ENCODE peak calls at places on chromosomes 13 and 19, in five cellular contexts. One of them, this sample, is unnamed. For H3K9me3, the result is how much of the 10 kb centered on the place peaks cover.

GRCh38 chr13:40539954-40540706 is 126.3 kb downstream of the FOXO1 start:
- DNase-seq in IMR-90: peak
- DNase-seq in PC-3: peak
- DNase-seq in heart right ventricle: no peak
- DNase-seq in upper lobe of left lung: peak
- DNase-seq in this sample: no peak

GRCh38 chr13:40578055-40578454 is 88.4 kb downstream of the FOXO1 start:
- DNase-seq in upper lobe of left lung: no peak
- DNase-seq in PC-3: no peak
- DNase-seq in heart right ventricle: no peak
- DNase-seq in IMR-90: no peak
- DNase-seq in this sample: no peak

GRCh38 chr13:99326012-99326411 is 18.8 kb upstream of the GPR183 start:
- DNase-seq in upper lobe of left lung: no peak
- DNase-seq in heart right ventricle: no peak
- DNase-seq in PC-3: no peak
- DNase-seq in IMR-90: no peak
- DNase-seq in this sample: no peak

GRCh38 chr13:73303858-73304257 is 245.1 kb downstream of the KLF5 start:
- DNase-seq in heart right ventricle: no peak
- DNase-seq in IMR-90: peak
- DNase-seq in PC-3: peak
- DNase-seq in upper lobe of left lung: no peak
- DNase-seq in this sample: no peak

GRCh38 chr13:31674056-31674455 is 65.3 kb upstream of the RXFP2 start:
- DNase-seq in IMR-90: no peak
- DNase-seq in PC-3: no peak
- DNase-seq in upper lobe of left lung: no peak
- DNase-seq in heart right ventricle: no peak
- DNase-seq in this sample: no peak

GRCh38 chr13:73040479-73040878 is 18.3 kb upstream of the KLF5 start:
- DNase-seq in upper lobe of left lung: no peak
- DNase-seq in PC-3: no peak
- DNase-seq in IMR-90: no peak
- DNase-seq in heart right ventricle: no peak
- DNase-seq in this sample: no peak

GRCh38 chr13:48902421-48902820 is 73.3 kb upstream of the FNDC3A start:
- DNase-seq in heart right ventricle: no peak
- DNase-seq in PC-3: peak
- DNase-seq in upper lobe of left lung: peak
- DNase-seq in IMR-90: peak
- DNase-seq in this sample: no peak

GRCh38 chr19:35462476-35462953 is 14.5 kb downstream of the FFAR2 start:
- DNase-seq in upper lobe of left lung: peak
- DNase-seq in heart right ventricle: no peak
- DNase-seq in PC-3: no peak
- DNase-seq in IMR-90: no peak
- DNase-seq in this sample: peak

GRCh38 chr19:37983916-37984315 is 76.9 kb downstream of the SIPA1L3 start:
- DNase-seq in IMR-90: no peak
- DNase-seq in heart right ventricle: no peak
- DNase-seq in upper lobe of left lung: no peak
- DNase-seq in PC-3: no peak
- DNase-seq in this sample: no peak

GRCh38 chr19:53328967-53329366 is 4.6 kb upstream of the ZNF845 start:
- DNase-seq in heart right ventricle: peak
- DNase-seq in upper lobe of left lung: no peak
- DNase-seq in PC-3: no peak
- DNase-seq in IMR-90: peak
- DNase-seq in this sample: no peak

GRCh38 chr19:30227661-30228112 is 144.5 kb upstream of the ZNF536 start:
- DNase-seq in PC-3: peak
- DNase-seq in upper lobe of left lung: peak
- DNase-seq in heart right ventricle: peak
- DNase-seq in IMR-90: peak
- DNase-seq in this sample: no peak

GRCh38 chr13:50699874-50700663 is 143.4 kb downstream of the DLEU7 start:
- DNase-seq in IMR-90: no peak
- DNase-seq in PC-3: no peak
- DNase-seq in heart right ventricle: no peak
- DNase-seq in upper lobe of left lung: no peak
- DNase-seq in this sample: no peak

GRCh38 chr13:100734194-100734720 is 59.7 kb upstream of the TMTC4 start:
- DNase-seq in IMR-90: no peak
- DNase-seq in heart right ventricle: no peak
- DNase-seq in PC-3: peak
- DNase-seq in upper lobe of left lung: no peak
- DNase-seq in this sample: no peak

GRCh38 chr13:110533771-110534670 is 27.5 kb downstream of the RAB20 start:
- DNase-seq in upper lobe of left lung: no peak
- DNase-seq in IMR-90: no peak
- DNase-seq in heart right ventricle: no peak
- DNase-seq in PC-3: no peak
- DNase-seq in this sample: no peak

GRCh38 chr13:70994204-70994603 is 872.8 kb downstream of the DACH1 start:
- DNase-seq in heart right ventricle: no peak
- DNase-seq in IMR-90: no peak
- DNase-seq in upper lobe of left lung: no peak
- DNase-seq in PC-3: no peak
- DNase-seq in this sample: no peak

GRCh38 chr19:18046066-18046718 is 38.2 kb downstream of the ARRDC2 start:
- DNase-seq in upper lobe of left lung: no peak
- DNase-seq in heart right ventricle: no peak
- DNase-seq in IMR-90: peak
- DNase-seq in PC-3: peak
- DNase-seq in this sample: no peak

DNA sequence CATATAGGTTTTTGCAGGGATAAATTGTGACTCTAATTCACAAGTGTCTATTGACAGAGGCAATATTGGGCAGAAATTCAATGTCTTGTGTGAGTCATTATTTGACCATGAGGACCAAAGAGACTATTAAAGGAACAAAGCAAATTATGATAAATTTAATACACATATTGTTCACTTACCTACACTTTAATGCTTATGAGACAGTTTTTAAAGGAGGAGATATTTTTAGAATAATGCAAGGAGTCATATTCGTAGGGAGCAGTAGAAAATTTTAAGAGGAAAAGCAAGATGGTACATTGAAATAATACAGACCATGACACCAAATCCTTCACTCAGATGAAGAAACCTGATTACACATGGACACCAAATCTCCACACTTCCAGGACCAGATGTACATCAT is 4.1 kb upstream of the OR7A17 start:
- DNase-seq in IMR-90: no peak
- DNase-seq in heart right ventricle: no peak
- DNase-seq in upper lobe of left lung: no peak
- DNase-seq in PC-3: peak
- DNase-seq in this sample: no peak
- H3K9me3 ChIP-seq in IMR-90: under half
- H3K9me3 ChIP-seq in heart right ventricle: under half
- H3K9me3 ChIP-seq in upper lobe of left lung: under half
- H3K9me3 ChIP-seq in PC-3: under half
- H3K9me3 ChIP-seq in this sample: under half

GRCh38 chr19:27657271-27658051 is 1555.5 kb downstream of the UQCRFS1 start:
- DNase-seq in PC-3: no peak
- DNase-seq in IMR-90: no peak
- DNase-seq in heart right ventricle: no peak
- DNase-seq in upper lobe of left lung: no peak
- DNase-seq in this sample: no peak
- H3K9me3 ChIP-seq in PC-3: under half
- H3K9me3 ChIP-seq in IMR-90: under half
- H3K9me3 ChIP-seq in heart right ventricle: under half
- H3K9me3 ChIP-seq in upper lobe of left lung: under half
- H3K9me3 ChIP-seq in this sample: under half

GRCh38 chr19:22528956-22529355 is 105.2 kb upstream of the ZNF492 start:
- DNase-seq in heart right ventricle: no peak
- DNase-seq in upper lobe of left lung: no peak
- DNase-seq in IMR-90: no peak
- DNase-seq in PC-3: no peak
- DNase-seq in this sample: no peak
- H3K9me3 ChIP-seq in heart right ventricle: under half
- H3K9me3 ChIP-seq in upper lobe of left lung: under half
- H3K9me3 ChIP-seq in IMR-90: under half
- H3K9me3 ChIP-seq in PC-3: under half
- H3K9me3 ChIP-seq in this sample: under half

GRCh38 chr19:23407597-23407996 is 12.3 kb upstream of the ZNF91 start:
- DNase-seq in heart right ventricle: no peak
- DNase-seq in upper lobe of left lung: no peak
- DNase-seq in IMR-90: no peak
- DNase-seq in PC-3: no peak
- DNase-seq in this sample: no peak
- H3K9me3 ChIP-seq in heart right ventricle: under half
- H3K9me3 ChIP-seq in upper lobe of left lung: under half
- H3K9me3 ChIP-seq in IMR-90: under half
- H3K9me3 ChIP-seq in PC-3: under half
- H3K9me3 ChIP-seq in this sample: under half

GRCh38 chr19:57935731-57936130 is 529 bp upstream of the ZNF418 start:
- DNase-seq in heart right ventricle: no peak
- DNase-seq in PC-3: no peak
- DNase-seq in IMR-90: no peak
- DNase-seq in upper lobe of left lung: no peak
- DNase-seq in this sample: no peak
- H3K9me3 ChIP-seq in heart right ventricle: under half
- H3K9me3 ChIP-seq in PC-3: half or more
- H3K9me3 ChIP-seq in IMR-90: under half
- H3K9me3 ChIP-seq in upper lobe of left lung: under half
- H3K9me3 ChIP-seq in this sample: under half

GRCh38 chr13:23467932-23468278 is 34.4 kb upstream of the SACS start:
- DNase-seq in PC-3: no peak
- DNase-seq in heart right ventricle: no peak
- DNase-seq in upper lobe of left lung: no peak
- DNase-seq in IMR-90: no peak
- DNase-seq in this sample: no peak
- H3K9me3 ChIP-seq in PC-3: under half
- H3K9me3 ChIP-seq in heart right ventricle: under half
- H3K9me3 ChIP-seq in upper lobe of left lung: under half
- H3K9me3 ChIP-seq in IMR-90: under half
- H3K9me3 ChIP-seq in this sample: under half

GRCh38 chr19:45070861-45071544 is 5.3 kb downstream of the ZNF296 start:
- DNase-seq in PC-3: no peak
- DNase-seq in upper lobe of left lung: no peak
- DNase-seq in heart right ventricle: no peak
- DNase-seq in IMR-90: no peak
- DNase-seq in this sample: no peak
- H3K9me3 ChIP-seq in PC-3: under half
- H3K9me3 ChIP-seq in upper lobe of left lung: under half
- H3K9me3 ChIP-seq in heart right ventricle: under half
- H3K9me3 ChIP-seq in IMR-90: under half
- H3K9me3 ChIP-seq in this sample: under half

GRCh38 chr19:9011875-9012274 is 1.7 kb upstream of the MUC16 start:
- DNase-seq in PC-3: no peak
- DNase-seq in heart right ventricle: no peak
- DNase-seq in IMR-90: no peak
- DNase-seq in upper lobe of left lung: no peak
- DNase-seq in this sample: no peak
- H3K9me3 ChIP-seq in PC-3: under half
- H3K9me3 ChIP-seq in heart right ventricle: under half
- H3K9me3 ChIP-seq in IMR-90: under half
- H3K9me3 ChIP-seq in upper lobe of left lung: under half
- H3K9me3 ChIP-seq in this sample: under half

DNA sequence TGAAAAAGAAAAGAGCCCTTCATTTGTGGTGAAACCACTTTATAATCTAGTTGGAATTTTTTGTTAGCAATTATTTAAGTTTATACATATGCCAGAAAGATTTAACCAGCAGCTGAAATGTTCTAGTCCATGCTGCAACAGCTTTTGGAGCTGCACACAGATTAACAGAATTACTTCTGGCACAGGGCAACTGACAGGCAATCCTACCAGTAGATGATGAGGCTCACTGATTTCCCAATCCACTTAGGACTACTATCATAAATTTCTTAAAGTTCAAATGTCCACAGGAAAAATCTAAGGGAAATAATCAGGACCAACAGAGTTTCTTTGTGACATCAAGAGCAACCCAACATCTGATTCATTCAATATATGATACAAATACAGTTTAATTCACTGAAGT is 78.8 kb downstream of the CRYL1 start:
- DNase-seq in PC-3: no peak
- DNase-seq in IMR-90: no peak
- DNase-seq in heart right ventricle: no peak
- DNase-seq in upper lobe of left lung: no peak
- DNase-seq in this sample: no peak
- H3K9me3 ChIP-seq in PC-3: under half
- H3K9me3 ChIP-seq in IMR-90: under half
- H3K9me3 ChIP-seq in heart right ventricle: under half
- H3K9me3 ChIP-seq in upper lobe of left lung: under half
- H3K9me3 ChIP-seq in this sample: under half

DNA sequence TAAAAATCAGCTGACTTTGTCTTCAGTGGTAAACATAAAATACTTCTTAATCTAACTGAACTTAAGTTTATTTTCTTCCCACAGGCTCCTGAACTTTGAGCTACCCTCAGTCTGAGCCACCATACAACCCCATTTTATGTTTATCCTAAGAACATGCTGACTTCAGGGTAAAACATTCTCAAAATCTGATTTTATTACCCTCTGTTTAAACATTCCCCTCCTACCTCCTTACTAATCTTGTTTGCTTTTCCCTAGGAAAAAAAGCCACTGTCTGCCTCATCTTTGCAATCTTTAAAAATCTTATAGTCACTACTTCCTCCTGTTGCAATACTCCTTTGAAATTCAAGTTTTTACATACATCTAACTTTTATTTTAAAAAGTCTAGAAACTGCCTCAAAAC is 4.0 kb downstream of the ZNF91 start:
- DNase-seq in heart right ventricle: no peak
- DNase-seq in IMR-90: no peak
- DNase-seq in PC-3: peak
- DNase-seq in upper lobe of left lung: no peak
- DNase-seq in this sample: no peak
- H3K9me3 ChIP-seq in heart right ventricle: under half
- H3K9me3 ChIP-seq in IMR-90: under half
- H3K9me3 ChIP-seq in PC-3: under half
- H3K9me3 ChIP-seq in upper lobe of left lung: under half
- H3K9me3 ChIP-seq in this sample: under half

This sample was measured in T-helper 17 cell.